ENCODE peak calls at places on chromosomes 1 and 21, in five cellular contexts. One of them, this sample, is unnamed.

GRCh38 chr1:71339238-71339637 is 258.4 kb upstream of the ZRANB2 start:
- DNase-seq in neuronal stem cell: peak
- DNase-seq in H1: no peak
- DNase-seq in trophoblast cell: no peak
- DNase-seq in mesenchymal stem cell: no peak
- DNase-seq in this sample: no peak

GRCh38 chr1:35401072-35401471 is 132.6 kb downstream of the ZMYM4 start:
- DNase-seq in trophoblast cell: no peak
- DNase-seq in H1: no peak
- DNase-seq in mesenchymal stem cell: no peak
- DNase-seq in neuronal stem cell: no peak
- DNase-seq in this sample: no peak

GRCh38 chr1:44293761-44294315 is 61.2 kb downstream of the ERI3 start:
- DNase-seq in trophoblast cell: no peak
- DNase-seq in mesenchymal stem cell: no peak
- DNase-seq in H1: no peak
- DNase-seq in neuronal stem cell: no peak
- DNase-seq in this sample: no peak

GRCh38 chr1:243848165-243849088 is 1.6 kb downstream of the AKT3 start:
- DNase-seq in H1: no peak
- DNase-seq in mesenchymal stem cell: no peak
- DNase-seq in neuronal stem cell: no peak
- DNase-seq in trophoblast cell: no peak
- DNase-seq in this sample: no peak

GRCh38 chr1:157157481-157158190 is 19.4 kb upstream of the ETV3 start:
- DNase-seq in neuronal stem cell: no peak
- DNase-seq in H1: no peak
- DNase-seq in trophoblast cell: no peak
- DNase-seq in mesenchymal stem cell: peak
- DNase-seq in this sample: no peak

GRCh38 chr1:33349081-33349759 is 28.3 kb upstream of the A3GALT2 start:
- DNase-seq in mesenchymal stem cell: no peak
- DNase-seq in neuronal stem cell: no peak
- DNase-seq in trophoblast cell: no peak
- DNase-seq in H1: peak
- DNase-seq in this sample: peak

GRCh38 chr1:112558634-112559033 is 49.9 kb downstream of the WNT2B start:
- DNase-seq in neuronal stem cell: peak
- DNase-seq in trophoblast cell: no peak
- DNase-seq in H1: no peak
- DNase-seq in mesenchymal stem cell: peak
- DNase-seq in this sample: no peak

GRCh38 chr1:12433323-12434053 is 184.5 kb downstream of the DHRS3 start:
- DNase-seq in neuronal stem cell: peak
- DNase-seq in H1: peak
- DNase-seq in mesenchymal stem cell: peak
- DNase-seq in trophoblast cell: no peak
- DNase-seq in this sample: peak

GRCh38 chr1:94317790-94318188 is 80.4 kb upstream of the ARHGAP29 start:
- DNase-seq in mesenchymal stem cell: no peak
- DNase-seq in neuronal stem cell: no peak
- DNase-seq in H1: no peak
- DNase-seq in trophoblast cell: no peak
- DNase-seq in this sample: no peak

GRCh38 chr1:45456531-45456930 is 34.4 kb downstream of the TESK2 start:
- DNase-seq in trophoblast cell: no peak
- DNase-seq in mesenchymal stem cell: peak
- DNase-seq in neuronal stem cell: no peak
- DNase-seq in H1: no peak
- DNase-seq in this sample: no peak

GRCh38 chr1:232293361-232293760 is 336.6 kb downstream of the SIPA1L2 start:
- DNase-seq in trophoblast cell: no peak
- DNase-seq in mesenchymal stem cell: no peak
- DNase-seq in H1: no peak
- DNase-seq in neuronal stem cell: no peak
- DNase-seq in this sample: no peak

GRCh38 chr1:160834945-160835565 is 27.6 kb downstream of the CD244 start:
- DNase-seq in H1: no peak
- DNase-seq in trophoblast cell: no peak
- DNase-seq in neuronal stem cell: no peak
- DNase-seq in mesenchymal stem cell: peak
- DNase-seq in this sample: no peak

GRCh38 chr1:56215771-56216170 is 363.6 kb downstream of the PLPP3 start:
- DNase-seq in trophoblast cell: no peak
- DNase-seq in mesenchymal stem cell: no peak
- DNase-seq in H1: no peak
- DNase-seq in neuronal stem cell: no peak
- DNase-seq in this sample: no peak

GRCh38 chr1:183883629-183884028 is 78.7 kb downstream of the RGL1 start:
- DNase-seq in mesenchymal stem cell: no peak
- DNase-seq in neuronal stem cell: no peak
- DNase-seq in trophoblast cell: no peak
- DNase-seq in H1: no peak
- DNase-seq in this sample: no peak

GRCh38 chr1:115725600-115725999 is 42.9 kb downstream of the CASQ2 start:
- DNase-seq in neuronal stem cell: no peak
- DNase-seq in H1: no peak
- DNase-seq in trophoblast cell: no peak
- DNase-seq in mesenchymal stem cell: peak
- DNase-seq in this sample: no peak

GRCh38 chr1:103109291-103109920 is 1.1 kb upstream of the COL11A1 start:
- DNase-seq in trophoblast cell: peak
- DNase-seq in neuronal stem cell: peak
- DNase-seq in mesenchymal stem cell: no peak
- DNase-seq in H1: no peak
- DNase-seq in this sample: peak

GRCh38 chr1:229102741-229103480 is 168.0 kb upstream of the RAB4A start:
- DNase-seq in H1: no peak
- DNase-seq in neuronal stem cell: no peak
- DNase-seq in mesenchymal stem cell: no peak
- DNase-seq in trophoblast cell: no peak
- DNase-seq in this sample: peak

GRCh38 chr1:159090566-159091546 is 14.3 kb upstream of the AIM2 start:
- DNase-seq in neuronal stem cell: no peak
- DNase-seq in H1: no peak
- DNase-seq in trophoblast cell: no peak
- DNase-seq in mesenchymal stem cell: peak
- DNase-seq in this sample: no peak

GRCh38 chr1:1023700-1024099 is 3.8 kb downstream of the AGRN start:
- DNase-seq in H1: no peak
- DNase-seq in mesenchymal stem cell: no peak
- DNase-seq in trophoblast cell: no peak
- DNase-seq in neuronal stem cell: no peak
- DNase-seq in this sample: no peak

GRCh38 chr1:86345053-86345452 is 51.1 kb downstream of the ODF2L start:
- DNase-seq in mesenchymal stem cell: no peak
- DNase-seq in neuronal stem cell: no peak
- DNase-seq in trophoblast cell: no peak
- DNase-seq in H1: no peak
- DNase-seq in this sample: no peak

GRCh38 chr1:34845131-34845901 is 14.2 kb downstream of the SMIM12 start:
- DNase-seq in trophoblast cell: no peak
- DNase-seq in neuronal stem cell: no peak
- DNase-seq in mesenchymal stem cell: no peak
- DNase-seq in H1: no peak
- DNase-seq in this sample: no peak

GRCh38 chr1:6601865-6602668 is 602 bp downstream of the KLHL21 start:
- DNase-seq in trophoblast cell: peak
- DNase-seq in mesenchymal stem cell: peak
- DNase-seq in H1: no peak
- DNase-seq in neuronal stem cell: no peak
- DNase-seq in this sample: no peak

GRCh38 chr21:34073749-34074282 is 438 bp downstream of the MRPS6 start:
- DNase-seq in H1: peak
- DNase-seq in trophoblast cell: no peak
- DNase-seq in mesenchymal stem cell: no peak
- DNase-seq in neuronal stem cell: no peak
- DNase-seq in this sample: no peak

GRCh38 chr21:46093668-46094400 is 4.1 kb upstream of the COL6A2 start:
- DNase-seq in H1: peak
- DNase-seq in trophoblast cell: no peak
- DNase-seq in mesenchymal stem cell: no peak
- DNase-seq in neuronal stem cell: no peak
- DNase-seq in this sample: peak

GRCh38 chr1:191504999-191505398 is 653.3 kb upstream of the RGS18 start:
- DNase-seq in neuronal stem cell: no peak
- DNase-seq in H1: no peak
- DNase-seq in mesenchymal stem cell: no peak
- DNase-seq in trophoblast cell: no peak
- DNase-seq in this sample: no peak

DNA sequence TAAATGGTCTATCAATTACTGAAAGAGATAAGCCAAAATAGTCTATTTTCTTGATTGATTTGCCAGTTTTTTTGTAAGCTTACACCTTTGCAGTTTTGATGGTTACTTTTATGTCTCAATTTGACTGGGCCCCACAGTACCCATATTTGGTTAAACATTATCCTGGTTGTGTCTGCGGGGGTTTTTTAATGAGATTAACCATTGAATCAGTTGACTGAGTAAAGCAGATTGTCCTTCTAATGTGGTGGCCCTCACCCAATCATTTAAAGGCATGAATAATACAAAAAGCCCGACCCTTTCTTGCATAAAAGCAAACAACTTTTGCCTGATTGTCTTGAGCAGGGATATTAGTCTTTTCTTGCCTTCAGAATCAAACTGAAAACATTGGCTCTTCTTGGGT is 650.0 kb upstream of the RGS18 start:
- DNase-seq in mesenchymal stem cell: no peak
- DNase-seq in trophoblast cell: no peak
- DNase-seq in H1: no peak
- DNase-seq in neuronal stem cell: no peak
- DNase-seq in this sample: no peak
- H3K9ac ChIP-seq in mesenchymal stem cell: no peak
- H3K9ac ChIP-seq in trophoblast cell: no peak
- H3K9ac ChIP-seq in H1: no peak
- H3K9ac ChIP-seq in neuronal stem cell: no peak
- H3K9ac ChIP-seq in this sample: no peak

DNA sequence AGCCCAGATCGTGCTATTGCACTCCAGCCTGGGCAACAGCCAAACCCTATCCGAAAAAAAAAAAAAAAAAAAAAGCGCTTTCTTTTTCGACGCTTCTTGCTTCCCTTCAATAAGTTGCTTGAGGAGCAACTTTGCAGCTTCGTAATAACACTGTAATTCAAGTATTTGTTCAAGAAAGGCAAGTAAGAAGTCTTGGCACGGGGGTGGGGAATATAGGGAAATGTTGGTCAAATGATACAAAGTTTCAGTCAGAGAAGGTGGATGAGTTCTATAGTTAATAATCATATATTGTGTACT is 871 bp upstream of the PSMA5 start:
- DNase-seq in H1: no peak
- DNase-seq in mesenchymal stem cell: no peak
- DNase-seq in neuronal stem cell: no peak
- DNase-seq in trophoblast cell: no peak
- DNase-seq in this sample: no peak
- H2BK12ac ChIP-seq in H1: no peak
- H2BK12ac ChIP-seq in mesenchymal stem cell: no peak
- H2BK12ac ChIP-seq in neuronal stem cell: no peak
- H2BK12ac ChIP-seq in trophoblast cell: no peak
- H2BK12ac ChIP-seq in this sample: no peak

DNA sequence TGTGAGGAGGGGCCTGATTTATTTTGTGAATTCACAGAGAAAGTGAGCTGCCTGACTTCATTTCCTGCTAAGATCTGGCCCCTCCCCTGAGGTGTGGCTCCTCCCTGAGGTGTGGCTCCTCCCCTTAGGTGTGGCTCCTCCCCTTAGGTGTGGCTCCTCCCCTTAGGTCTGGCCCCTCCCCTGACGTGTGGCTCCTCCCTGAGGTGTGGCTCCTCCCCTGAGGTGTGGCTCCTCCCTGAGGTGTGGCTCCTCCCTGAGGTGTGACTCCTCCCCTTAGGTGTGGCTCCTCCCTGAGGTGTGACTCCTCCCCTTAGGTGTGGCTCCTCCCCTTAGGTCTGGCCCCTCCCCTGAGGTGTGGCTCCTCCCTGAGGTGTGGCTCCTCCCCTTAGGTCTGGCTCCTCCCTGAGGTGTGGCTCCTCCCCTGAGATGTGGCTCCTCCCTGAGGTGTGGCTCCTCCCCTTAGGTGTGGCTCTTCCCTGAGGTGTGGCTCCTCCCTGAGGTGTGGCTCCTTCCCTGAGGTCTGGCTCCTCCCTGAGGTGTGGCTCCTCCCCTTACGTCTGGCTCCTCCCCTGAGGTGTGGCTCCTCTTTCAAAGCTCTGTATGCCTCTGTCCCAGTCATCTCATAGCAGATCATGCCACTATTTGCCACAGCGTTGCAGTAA is 26.9 kb upstream of the LRRC3 start:
- DNase-seq in trophoblast cell: peak
- DNase-seq in mesenchymal stem cell: peak
- DNase-seq in H1: peak
- DNase-seq in neuronal stem cell: no peak
- DNase-seq in this sample: peak
- H3K9ac ChIP-seq in trophoblast cell: no peak
- H3K9ac ChIP-seq in mesenchymal stem cell: no peak
- H3K9ac ChIP-seq in H1: no peak
- H3K9ac ChIP-seq in neuronal stem cell: no peak
- H3K9ac ChIP-seq in this sample: no peak

DNA sequence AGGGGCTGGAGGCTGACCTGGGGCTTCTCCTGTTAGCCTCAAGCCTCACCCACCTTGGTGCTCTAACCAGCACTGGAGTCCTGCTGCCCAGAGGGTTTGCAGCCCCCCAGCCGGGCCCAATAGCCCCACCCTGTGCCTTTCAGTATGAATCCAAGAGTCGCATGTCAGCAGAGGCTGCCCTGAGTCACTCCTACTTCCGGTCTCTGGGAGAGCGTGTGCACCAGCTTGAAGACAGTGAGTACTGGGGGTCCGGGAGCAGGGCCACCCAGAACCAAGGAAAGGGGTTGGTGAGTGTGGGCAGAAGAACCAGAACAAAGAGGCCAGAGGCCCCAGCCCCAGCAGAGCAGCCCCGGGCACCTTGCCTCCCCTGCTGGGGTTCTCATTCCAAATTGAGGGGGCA is 25.6 kb downstream of the CDK18 start:
- DNase-seq in H1: no peak
- DNase-seq in trophoblast cell: no peak
- DNase-seq in neuronal stem cell: no peak
- DNase-seq in mesenchymal stem cell: no peak
- DNase-seq in this sample: no peak
- H2BK12ac ChIP-seq in H1: peak
- H2BK12ac ChIP-seq in trophoblast cell: no peak
- H2BK12ac ChIP-seq in neuronal stem cell: no peak
- H2BK12ac ChIP-seq in mesenchymal stem cell: no peak
- H2BK12ac ChIP-seq in this sample: no peak

GRCh38 chr1:230939806-230940489 is 38.7 kb downstream of the TTC13 start:
- DNase-seq in H1: no peak
- DNase-seq in mesenchymal stem cell: no peak
- DNase-seq in neuronal stem cell: no peak
- DNase-seq in trophoblast cell: no peak
- DNase-seq in this sample: no peak
- H3K9ac ChIP-seq in H1: no peak
- H3K9ac ChIP-seq in mesenchymal stem cell: no peak
- H3K9ac ChIP-seq in neuronal stem cell: no peak
- H3K9ac ChIP-seq in trophoblast cell: no peak
- H3K9ac ChIP-seq in this sample: no peak

DNA sequence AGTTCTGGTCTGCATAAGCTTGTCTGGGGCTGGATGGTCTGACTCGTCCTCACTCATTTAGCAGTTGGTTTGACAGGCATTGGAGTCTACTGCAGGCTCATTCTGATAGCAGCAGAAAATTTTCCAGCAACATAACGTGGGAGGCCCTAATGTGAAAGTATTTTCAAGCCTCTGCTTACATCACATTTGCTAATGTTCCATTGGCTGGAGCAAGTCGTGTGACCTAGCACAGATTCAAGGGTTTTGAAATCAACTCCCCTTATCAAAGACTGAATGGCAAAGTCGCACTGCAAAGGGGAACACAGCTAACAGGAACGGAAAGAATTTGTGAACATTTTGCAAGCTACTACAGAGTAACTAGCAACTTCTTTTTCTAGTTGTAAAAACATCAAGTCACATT is 2.3 kb upstream of the USH2A start:
- DNase-seq in H1: no peak
- DNase-seq in mesenchymal stem cell: peak
- DNase-seq in trophoblast cell: no peak
- DNase-seq in neuronal stem cell: no peak
- DNase-seq in this sample: no peak
- H2BK12ac ChIP-seq in H1: no peak
- H2BK12ac ChIP-seq in mesenchymal stem cell: no peak
- H2BK12ac ChIP-seq in trophoblast cell: no peak
- H2BK12ac ChIP-seq in neuronal stem cell: no peak
- H2BK12ac ChIP-seq in this sample: no peak